ENCODE peak calls at places on chromosomes 4 and X, in nine cellular contexts. Z, Y, L, E, A, W, V, Q and S are unnamed samples. For H3K36me3, the result is how much of the 10 kb centered on the place peaks cover.

GRCh38 chr4:102675142-102675541 is 85.6 kb downstream of the MANBA start:
- DNase-seq in Z (no peak), Y (no peak), L (no peak), E (no peak), A (peak), W (peak), V (no peak), Q (no peak), S (no peak)

GRCh38 chr4:21792736-21793135 is 155.8 kb downstream of the KCNIP4 start:
- DNase-seq in Z (no peak), Y (no peak), L (no peak), E (no peak), A (peak), W (no peak), V (no peak), Q (no peak), S (no peak)

GRCh38 chrX:16771483-16772398 is 14.5 kb upstream of the TXLNG start:
- DNase-seq in Z (peak), Y (no peak), L (peak), E (no peak), A (peak), W (peak), V (no peak), Q (no peak), S (peak)

GRCh38 chr4:95371457-95372179 is 177.2 kb downstream of the UNC5C start:
- DNase-seq in Z (no peak), Y (no peak), L (peak), E (no peak), A (no peak), W (no peak), V (no peak), Q (no peak), S (no peak)

GRCh38 chr4:14783011-14783877 is 219.0 kb upstream of the CPEB2 start:
- DNase-seq in Z (no peak), Y (no peak), L (no peak), E (no peak), A (peak), W (peak), V (no peak), Q (no peak), S (no peak)

GRCh38 chrX:136623400-136623799 is 24.6 kb upstream of the CD40LG start:
- DNase-seq in Z (no peak), Y (no peak), L (no peak), E (no peak), A (no peak), W (no peak), V (no peak), Q (no peak), S (no peak)

GRCh38 chr4:130559268-130559667 is 1463.3 kb downstream of the C4orf33 start:
- DNase-seq in Z (no peak), Y (no peak), L (no peak), E (no peak), A (no peak), W (no peak), V (no peak), Q (no peak), S (no peak)

GRCh38 chrX:39815621-39816020 is 282.1 kb downstream of the BCOR start:
- DNase-seq in Z (no peak), Y (no peak), L (no peak), E (no peak), A (peak), W (peak), V (no peak), Q (no peak), S (peak)

GRCh38 chr4:10611673-10612072 is 72.9 kb downstream of the CLNK start:
- DNase-seq in Z (no peak), Y (no peak), L (no peak), E (no peak), A (peak), W (peak), V (no peak), Q (no peak), S (no peak)

GRCh38 chr4:55001538-55001937 is 123.9 kb downstream of the KDR start:
- DNase-seq in Z (no peak), Y (no peak), L (no peak), E (no peak), A (peak), W (no peak), V (no peak), Q (no peak), S (no peak)

GRCh38 chr4:3802571-3803474 is 36.6 kb downstream of the ADRA2C start:
- DNase-seq in Z (no peak), Y (no peak), L (no peak), E (no peak), A (no peak), W (no peak), V (no peak), Q (peak), S (no peak)

GRCh38 chr4:54097152-54097551 is 2.8 kb upstream of the GSX2 start:
- DNase-seq in Z (no peak), Y (no peak), L (no peak), E (no peak), A (no peak), W (no peak), V (no peak), Q (no peak), S (no peak)

GRCh38 chrX:39212456-39212855 is 411.2 kb downstream of the MID1IP1 start:
- DNase-seq in Z (no peak), Y (no peak), L (no peak), E (no peak), A (no peak), W (no peak), V (no peak), Q (no peak), S (no peak)

GRCh38 chr4:1356181-1356998 is 9.4 kb downstream of the UVSSA start:
- DNase-seq in Z (peak), Y (no peak), L (peak), E (peak), A (peak), W (peak), V (peak), Q (peak), S (peak)

GRCh38 chr4:114599231-114600065 is 841 bp downstream of the UGT8 start:
- DNase-seq in Z (peak), Y (no peak), L (peak), E (no peak), A (peak), W (no peak), V (no peak), Q (peak), S (peak)

GRCh38 chr4:25258980-25259578 is 25.2 kb downstream of the PI4K2B start:
- DNase-seq in Z (no peak), Y (no peak), L (no peak), E (no peak), A (peak), W (peak), V (no peak), Q (no peak), S (no peak)

GRCh38 chr4:40246938-40247337 is 50.1 kb downstream of the RHOH start:
- DNase-seq in Z (no peak), Y (no peak), L (no peak), E (no peak), A (no peak), W (no peak), V (no peak), Q (no peak), S (no peak)

GRCh38 chr4:10963958-10964705 is 279.6 kb upstream of the CLNK start:
- DNase-seq in Z (no peak), Y (no peak), L (peak), E (no peak), A (no peak), W (no peak), V (no peak), Q (no peak), S (peak)

GRCh38 chrX:42531431-42531830 is 246.5 kb downstream of the PPP1R2C start:
- DNase-seq in Z (no peak), Y (no peak), L (no peak), E (no peak), A (no peak), W (no peak), V (no peak), Q (no peak), S (no peak)

GRCh38 chr4:1080961-1081688 is 32.2 kb downstream of the RNF212 start:
- DNase-seq in Z (no peak), Y (no peak), L (no peak), E (no peak), A (peak), W (peak), V (no peak), Q (no peak), S (peak)

GRCh38 chr4:135533053-135533452 is 1331.5 kb upstream of the PABPC4L start:
- DNase-seq in Z (no peak), Y (no peak), L (no peak), E (no peak), A (no peak), W (no peak), V (no peak), Q (no peak), S (no peak)

GRCh38 chr4:74933562-74934015 is 673 bp downstream of the PARM1 start:
- DNase-seq in Z (peak), Y (no peak), L (peak), E (peak), A (peak), W (no peak), V (peak), Q (peak), S (peak)

GRCh38 chr4:7985891-7986441 is 46.3 kb upstream of the AFAP1 start:
- DNase-seq in Z (peak), Y (no peak), L (no peak), E (no peak), A (no peak), W (peak), V (no peak), Q (no peak), S (peak)

GRCh38 chr4:102219143-102219542 is 126.1 kb downstream of the SLC39A8 start:
- DNase-seq in Z (no peak), Y (no peak), L (peak), E (no peak), A (no peak), W (no peak), V (no peak), Q (no peak), S (no peak)

GRCh38 chrX:9643807-9644206 is 121.8 kb downstream of the GPR143 start:
- DNase-seq in Z (no peak), Y (no peak), L (no peak), E (no peak), A (no peak), W (no peak), V (no peak), Q (no peak), S (no peak)

GRCh38 chrX:9482408-9482807 is 17.6 kb downstream of the TBL1X start:
- DNase-seq in Z (no peak), Y (no peak), L (no peak), E (no peak), A (no peak), W (no peak), V (no peak), Q (no peak), S (no peak)

GRCh38 chrX:9677098-9677739 is 88.4 kb downstream of the GPR143 start:
- DNase-seq in Z (no peak), Y (no peak), L (no peak), E (peak), A (peak), W (peak), V (no peak), Q (no peak), S (no peak)

GRCh38 chr4:119238068-119238722 is 25.7 kb downstream of the USP53 start:
- DNase-seq in Z (no peak), Y (no peak), L (no peak), E (no peak), A (no peak), W (peak), V (no peak), Q (no peak), S (no peak)

GRCh38 chr4:86542319-86543027 is 51.6 kb upstream of the PTPN13 start:
- DNase-seq in Z (no peak), Y (no peak), L (peak), E (no peak), A (no peak), W (no peak), V (no peak), Q (no peak), S (no peak)

GRCh38 chr4:113700602-113701150 is 60.9 kb downstream of the CAMK2D start:
- DNase-seq in Z (peak), Y (no peak), L (no peak), E (no peak), A (no peak), W (no peak), V (no peak), Q (no peak), S (no peak)

GRCh38 chr4:104394409-104394813 is 100.3 kb downstream of the CXXC4 start:
- DNase-seq in Z (no peak), Y (no peak), L (peak), E (no peak), A (no peak), W (no peak), V (no peak), Q (peak), S (no peak)

GRCh38 chr4:164461901-164462300 is 292.0 kb upstream of the SMIM31 start:
- DNase-seq in Z (no peak), Y (no peak), L (no peak), E (no peak), A (no peak), W (no peak), V (no peak), Q (no peak), S (no peak)

GRCh38 chrX:9320940-9321339 is 143.9 kb upstream of the TBL1X start:
- DNase-seq in Z (no peak), Y (no peak), L (peak), E (no peak), A (peak), W (peak), V (no peak), Q (no peak), S (no peak)

GRCh38 chrX:110210417-110211139 is 107.3 kb downstream of the AMMECR1 start:
- DNase-seq in Z (no peak), Y (no peak), L (no peak), E (no peak), A (peak), W (peak), V (no peak), Q (no peak), S (no peak)

GRCh38 chr4:148782284-148782683 is 340.1 kb upstream of the NR3C2 start:
- DNase-seq in Z (no peak), Y (no peak), L (peak), E (no peak), A (no peak), W (no peak), V (no peak), Q (no peak), S (peak)

GRCh38 chr4:98890698-98891097 is 38.2 kb downstream of the EIF4E start:
- DNase-seq in Z (no peak), Y (no peak), L (no peak), E (no peak), A (peak), W (no peak), V (no peak), Q (no peak), S (no peak)

GRCh38 chr4:108130955-108131354 is 37.8 kb downstream of the LEF1 start:
- DNase-seq in Z (no peak), Y (no peak), L (no peak), E (no peak), A (no peak), W (no peak), V (no peak), Q (no peak), S (no peak)

GRCh38 chr4:125315571-125316390 is 1.0 kb downstream of the FAT4 start:
- DNase-seq in Z (peak), Y (peak), L (peak), E (peak), A (peak), W (peak), V (peak), Q (peak), S (peak)

GRCh38 chr4:57249083-57249482 is 138.9 kb upstream of the IGFBP7 start:
- DNase-seq in Z (no peak), Y (no peak), L (no peak), E (no peak), A (peak), W (peak), V (no peak), Q (no peak), S (no peak)

DNA sequence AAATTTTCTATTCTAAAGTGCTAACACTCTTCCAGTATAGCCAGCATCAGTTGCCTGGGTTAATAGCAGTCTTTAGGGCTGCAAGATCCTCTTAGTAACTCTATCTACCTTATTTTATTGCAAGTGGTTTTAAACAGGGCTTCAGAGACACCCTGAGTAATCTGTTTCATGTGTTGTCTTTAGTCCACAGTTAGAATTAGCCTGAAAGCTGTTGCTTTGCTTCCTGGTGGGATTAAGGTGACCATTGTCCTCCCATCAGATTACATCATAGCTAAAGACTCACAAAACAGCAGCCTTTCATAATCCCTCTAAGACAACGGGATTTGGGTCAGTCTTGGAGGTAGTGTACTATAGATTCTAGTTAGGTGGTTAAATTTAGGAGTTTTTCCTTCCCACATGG is 7.5 kb downstream of the UCHL1 start:
- DNase-seq in Z (no peak), Y (no peak), L (peak), E (no peak), A (no peak), W (no peak), V (no peak), Q (no peak), S (no peak)
- H3K36me3 ChIP-seq in Z (under half), Y (under half), L (under half), E (under half), A (under half), W (half or more), V (under half), Q (under half), S (half or more)

GRCh38 chr4:153485860-153486259 is 19.7 kb downstream of the TMEM131L start:
- DNase-seq in Z (no peak), Y (no peak), L (no peak), E (no peak), A (no peak), W (no peak), V (no peak), Q (no peak), S (no peak)
- H3K36me3 ChIP-seq in Z (under half), Y (under half), L (under half), E (under half), A (under half), W (under half), V (under half), Q (under half), S (under half)

GRCh38 chrX:118632862-118633261 is 94.5 kb upstream of the IL13RA1 start:
- DNase-seq in Z (no peak), Y (no peak), L (no peak), E (no peak), A (no peak), W (no peak), V (no peak), Q (no peak), S (no peak)

GRCh38 chrX:118626346-118626745 is 101.1 kb upstream of the IL13RA1 start:
- DNase-seq in Z (no peak), Y (no peak), L (no peak), E (no peak), A (no peak), W (no peak), V (no peak), Q (no peak), S (no peak)

GRCh38 chrX:118630843-118631242 is 96.6 kb upstream of the IL13RA1 start:
- DNase-seq in Z (no peak), Y (no peak), L (no peak), E (no peak), A (no peak), W (no peak), V (no peak), Q (no peak), S (no peak)

GRCh38 chrX:118631586-118631985 is 95.8 kb upstream of the IL13RA1 start:
- DNase-seq in Z (no peak), Y (no peak), L (no peak), E (no peak), A (no peak), W (no peak), V (no peak), Q (no peak), S (no peak)

DNA sequence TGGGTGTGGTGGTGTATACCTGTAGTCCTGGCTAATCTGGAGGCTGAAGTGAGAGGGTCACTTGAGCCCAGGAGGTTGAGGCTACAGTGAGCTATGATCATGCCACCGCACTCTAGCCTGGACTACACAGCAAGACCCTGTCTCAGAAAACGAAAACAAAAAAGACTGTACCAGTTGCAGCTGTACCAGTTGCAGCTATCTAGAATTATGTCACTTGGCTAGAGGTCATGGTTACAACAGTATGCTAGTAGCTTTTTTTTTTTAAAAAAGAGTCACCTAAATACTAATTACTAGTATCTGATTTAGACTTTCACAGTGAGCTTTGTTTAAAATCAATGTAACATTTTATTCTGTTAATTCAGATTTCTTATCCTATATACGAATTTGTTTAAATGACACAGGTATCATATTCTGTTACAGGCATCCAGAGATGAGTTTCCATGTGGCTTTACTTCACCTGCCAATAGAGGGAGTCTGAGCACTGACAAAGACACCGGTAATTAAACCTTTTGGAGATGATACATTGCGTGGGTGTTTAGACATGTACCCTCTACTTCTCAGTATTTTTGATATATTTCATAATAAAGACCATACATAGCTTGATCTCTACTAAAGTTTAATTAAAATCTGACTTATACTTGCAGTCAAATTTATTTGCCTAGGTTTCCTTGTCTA is 100.2 kb upstream of the IL13RA1 start:
- DNase-seq in Z (no peak), Y (no peak), L (no peak), E (no peak), A (peak), W (no peak), V (no peak), Q (no peak), S (peak)
- H3K36me3 ChIP-seq in Z (under half), Y (under half), L (under half), E (under half), A (under half), W (under half), V (under half), Q (under half), S (under half)

GRCh38 chr4:2500547-2500946 is 31.6 kb downstream of the RNF4 start:
- DNase-seq in Z (no peak), Y (no peak), L (no peak), E (no peak), A (peak), W (peak), V (no peak), Q (no peak), S (no peak)
- H3K36me3 ChIP-seq in Z (under half), Y (half or more), L (under half), E (under half), A (under half), W (half or more), V (under half), Q (half or more), S (under half)

DNA sequence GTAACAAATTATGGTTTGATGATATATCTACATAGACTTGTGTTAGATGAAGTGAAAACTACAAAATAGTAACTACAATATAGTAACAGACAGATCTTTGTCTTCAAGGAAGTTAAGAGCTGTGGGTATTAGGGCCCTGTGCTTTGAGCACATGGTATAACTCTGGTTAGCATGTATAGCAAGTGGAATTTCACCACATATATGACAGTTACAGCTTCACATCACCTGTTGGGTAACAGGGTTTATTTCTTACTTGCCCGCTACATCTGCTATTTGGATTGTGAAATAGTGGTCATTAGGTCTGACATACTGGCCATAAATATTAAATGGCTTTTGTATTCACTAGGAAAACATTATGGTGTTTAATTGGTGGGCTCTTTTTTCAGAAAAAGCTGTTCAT is 20.2 kb downstream of the OFD1 start:
- DNase-seq in Z (no peak), Y (no peak), L (no peak), E (no peak), A (no peak), W (no peak), V (no peak), Q (no peak), S (no peak)
- H3K36me3 ChIP-seq in Z (under half), Y (under half), L (under half), E (under half), A (under half), W (under half), V (under half), Q (under half), S (under half)